ENCODE peak calls at places on chromosomes 7 and 10, in four cellular contexts. D is BJ, U is HL-60, A is mammary epithelial cell. I is an unnamed sample.

GRCh38 chr7:49866910-49867309 is 93.5 kb downstream of the VWC2 start:
- DNase-seq in D (no peak), U (no peak), A (no peak), I (no peak)

GRCh38 chr7:1853619-1854520 is 183.8 kb downstream of the ELFN1 start:
- DNase-seq in A (no peak), D (no peak), U (no peak), I (no peak)

GRCh38 chr10:22434521-22434920 is 89.2 kb downstream of the SPAG6 start:
- DNase-seq in A (no peak), D (no peak), U (no peak), I (no peak)

GRCh38 chr7:133330085-133330484 is 77.2 kb downstream of the EXOC4 start:
- DNase-seq in D (no peak), A (no peak), U (no peak), I (no peak)

GRCh38 chr10:67969875-67970274 is 85.4 kb downstream of the SIRT1 start:
- DNase-seq in D (no peak), U (no peak), A (no peak), I (no peak)

GRCh38 chr10:112526906-112527305 is 79.9 kb downstream of the VTI1A start:
- DNase-seq in A (no peak), U (no peak), D (no peak), I (no peak)

GRCh38 chr7:3233301-3233700 is 67.8 kb upstream of the SDK1 start:
- DNase-seq in A (no peak), U (no peak), D (no peak), I (no peak)

GRCh38 chr7:101243786-101244384 is 996 bp downstream of the FIS1 start:
- DNase-seq in U (no peak), D (no peak), A (no peak), I (no peak)

GRCh38 chr10:27661511-27662286 is 83.9 kb downstream of the MKX start:
- DNase-seq in U (no peak), D (no peak), A (peak), I (peak)

GRCh38 chr10:95429639-95430038 is 131.5 kb downstream of the SORBS1 start:
- DNase-seq in U (no peak), A (peak), D (no peak), I (peak)

GRCh38 chr7:45670717-45671116 is 96.5 kb downstream of the ADCY1 start:
- DNase-seq in D (no peak), U (no peak), A (no peak), I (no peak)

GRCh38 chr7:1246871-1247526 is 14.3 kb downstream of the UNCX start:
- DNase-seq in U (no peak), D (no peak), A (no peak), I (no peak)

GRCh38 chr7:1677206-1678069 is 7.4 kb downstream of the ELFN1 start:
- DNase-seq in A (no peak), D (no peak), U (no peak), I (no peak)

GRCh38 chr7:148142660-148143248 is 447.8 kb upstream of the C7orf33 start:
- DNase-seq in D (no peak), A (peak), U (peak), I (peak)

GRCh38 chr7:67019562-67020390 is 23.1 kb downstream of the TYW1 start:
- DNase-seq in D (no peak), A (peak), U (peak), I (peak)

GRCh38 chr7:37354661-37355131 is 94.0 kb downstream of the ELMO1 start:
- DNase-seq in U (peak), D (no peak), A (peak), I (peak)

GRCh38 chr7:69588773-69589172 is 9.5 kb upstream of the AUTS2 start:
- DNase-seq in A (no peak), U (no peak), D (no peak), I (no peak)

GRCh38 chr7:24922099-24922773 is 57.7 kb downstream of the OSBPL3 start:
- DNase-seq in U (no peak), D (peak), A (no peak), I (no peak)

GRCh38 chr7:104883248-104883717 is 130.7 kb upstream of the KMT2E start:
- DNase-seq in A (no peak), U (no peak), D (no peak), I (no peak)

GRCh38 chr7:73850781-73851207 is 8.5 kb upstream of the METTL27 start:
- DNase-seq in A (peak), U (no peak), D (peak), I (peak)

GRCh38 chr7:48337012-48337621 is 165.9 kb downstream of the ABCA13 start:
- DNase-seq in U (peak), D (no peak), A (peak), I (peak)

GRCh38 chr7:142412551-142413193 is 154.8 kb upstream of the PRSS58 start:
- DNase-seq in U (peak), D (no peak), A (peak), I (peak)

GRCh38 chr10:14413583-14413982 is 82.9 kb upstream of the FRMD4A start:
- DNase-seq in U (no peak), A (no peak), D (no peak), I (no peak)

GRCh38 chr10:1366277-1366676 is 310.1 kb downstream of the WDR37 start:
- DNase-seq in D (no peak), U (no peak), A (no peak), I (no peak)

GRCh38 chr10:82934429-82934828 is 1059.4 kb downstream of the NRG3 start:
- DNase-seq in A (peak), U (no peak), D (no peak), I (peak)

GRCh38 chr7:44966731-44967538 is 11.9 kb downstream of the MYO1G start:
- DNase-seq in D (no peak), A (no peak), U (no peak), I (no peak)

GRCh38 chr10:102773986-102774385 is 30.2 kb downstream of the WBP1L start:
- DNase-seq in A (no peak), D (no peak), U (peak), I (no peak)

GRCh38 chr7:46776790-46777189 is 805.1 kb downstream of the TNS3 start:
- DNase-seq in U (no peak), D (no peak), A (peak), I (peak)

GRCh38 chr10:97333351-97333600 is 1.3 kb downstream of the FRAT2 start:
- DNase-seq in D (no peak), U (no peak), A (no peak), I (peak)

GRCh38 chr7:139620676-139621344 is 97.3 kb downstream of the CLEC2L start:
- DNase-seq in U (peak), D (no peak), A (peak), I (peak)

GRCh38 chr7:116561697-116562483 is 37.1 kb downstream of the CAV1 start:
- DNase-seq in U (no peak), A (peak), D (no peak), I (peak)

GRCh38 chr7:7861211-7861633 is 107.4 kb upstream of the GLCCI1 start:
- DNase-seq in U (no peak), D (peak), A (peak), I (peak)

GRCh38 chr10:110268931-110269640 is 35.6 kb downstream of the SMNDC1 start:
- DNase-seq in U (no peak), D (no peak), A (no peak), I (no peak)

DNA sequence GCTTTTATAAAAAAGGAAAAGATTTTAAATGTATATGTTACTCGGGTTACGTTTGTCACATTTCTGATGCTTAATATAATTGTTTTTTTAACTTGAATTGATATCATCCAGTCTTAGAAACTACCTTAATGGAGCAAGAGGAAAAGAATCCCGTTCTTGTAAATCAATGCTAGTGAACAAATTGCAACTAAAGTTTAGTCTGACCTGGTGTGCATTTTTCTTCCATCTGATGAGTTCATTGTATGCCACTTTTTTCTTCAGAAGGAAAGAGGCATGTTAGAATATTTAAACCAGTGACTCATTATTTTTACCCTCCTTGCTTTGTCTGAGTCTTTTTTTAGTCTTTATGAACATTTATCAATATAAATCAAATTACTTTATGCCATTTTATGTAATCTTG is 34.7 kb downstream of the NET1 start:
- DNase-seq in U (no peak), D (no peak), A (peak), I (peak)
- H3K4me3 ChIP-seq in U (no peak), D (peak), A (no peak), I (peak)

DNA sequence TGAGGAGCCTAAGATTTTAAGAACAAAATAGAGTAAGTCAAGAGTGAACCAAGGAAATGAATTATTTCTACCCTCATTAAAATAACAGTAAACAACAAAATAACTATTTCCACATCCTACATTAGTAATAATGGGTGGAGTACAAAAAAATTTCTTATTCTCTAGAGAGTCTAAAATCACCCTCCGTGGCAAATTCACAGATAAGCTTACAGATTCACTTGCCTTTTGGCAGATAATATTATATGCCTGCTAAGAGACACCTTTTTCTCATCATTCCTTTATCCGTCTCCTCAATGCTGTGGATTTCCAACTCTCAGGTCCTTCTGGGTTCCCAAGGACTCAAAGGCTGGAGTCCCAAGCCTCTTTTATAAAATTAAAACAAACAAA is 2.2 kb upstream of the EPC1 start:
- DNase-seq in U (no peak), D (no peak), A (no peak), I (no peak)
- H3K4me3 ChIP-seq in U (no peak), D (no peak), A (no peak), I (no peak)

GRCh38 chr10:5663692-5664427 is 2.5 kb downstream of the ASB13 start:
- DNase-seq in A (no peak), D (no peak), U (no peak), I (no peak)
- H3K4me3 ChIP-seq in A (no peak), D (no peak), U (no peak), I (no peak)

GRCh38 chr10:44908936-44909335 is 2.2 kb upstream of the TMEM72 start:
- DNase-seq in D (no peak), A (no peak), U (no peak), I (no peak)
- H3K4me3 ChIP-seq in D (no peak), A (no peak), U (no peak), I (no peak)

GRCh38 chr10:64041185-64041988 is 520.2 kb downstream of the REEP3 start:
- DNase-seq in A (peak), U (peak), D (peak), I (peak)
- H3K4me3 ChIP-seq in A (no peak), U (no peak), D (no peak), I (peak)